ENCODE peak calls at places on chromosomes 1 and 21, in four cellular contexts. U is CD8-positive, alpha-beta T cell; I is heart right ventricle; S is gastrocnemius medialis. N is an unnamed sample.

GRCh38 chr1:227542153-227543120 is 20.9 kb upstream of the ZNF678 start:
- DNase-seq in I (peak; percentile 84), S (peak; percentile 68), U (peak; percentile 90), N (peak; percentile 94)

GRCh38 chr1:226496616-226497015 is 51.9 kb upstream of the STUM start:
- DNase-seq in I (no peak), U (no peak), S (no peak), N (no peak)

GRCh38 chr1:99527078-99527477 is 118.8 kb upstream of the PALMD start:
- DNase-seq in I (no peak), S (no peak), U (no peak), N (no peak)

GRCh38 chr1:226378071-226378470 is 29.8 kb downstream of the PARP1 start:
- DNase-seq in I (no peak), S (no peak), U (no peak), N (no peak)

GRCh38 chr1:24899581-24900485 is 30.2 kb downstream of the RUNX3 start:
- DNase-seq in I (no peak), U (no peak), S (no peak), N (no peak)

GRCh38 chr1:175192111-175192629 is 406 bp downstream of the KIAA0040 start:
- DNase-seq in U (no peak), S (peak; percentile 41), I (peak; percentile 82), N (peak; percentile 86)

GRCh38 chr1:97634758-97635157 is 286.1 kb downstream of the DPYD start:
- DNase-seq in S (no peak), I (no peak), U (no peak), N (no peak)

GRCh38 chr1:109790735-109791494 is 27.2 kb upstream of the EPS8L3 start:
- DNase-seq in I (peak; percentile 55), U (peak; percentile 87), S (no peak), N (peak; percentile 61)

GRCh38 chr1:68221001-68221970 is 11.0 kb downstream of the WLS start:
- DNase-seq in I (no peak), U (no peak), S (no peak), N (no peak)

GRCh38 chr1:147389532-147390184 is 147.2 kb downstream of the CHD1L start:
- DNase-seq in I (no peak), S (no peak), U (no peak), N (no peak)

GRCh38 chr1:46516140-46516539 is 26.5 kb downstream of the DMBX1 start:
- DNase-seq in U (no peak), I (no peak), S (no peak), N (no peak)

GRCh38 chr1:169305948-169306347 is 61.6 kb downstream of the NME7 start:
- DNase-seq in S (no peak), U (no peak), I (no peak), N (no peak)

GRCh38 chr1:84749427-84749826 is 59.2 kb upstream of the SSX2IP start:
- DNase-seq in S (no peak), U (no peak), I (no peak), N (no peak)

GRCh38 chr21:27823652-27824201 is 856.8 kb upstream of the ADAMTS5 start:
- DNase-seq in S (no peak), U (no peak), I (no peak), N (no peak)

GRCh38 chr1:109529895-109530456 is 9.7 kb upstream of the GPR61 start:
- DNase-seq in U (no peak), S (no peak), I (no peak), N (no peak)

GRCh38 chr1:197998110-197998509 is 80.9 kb downstream of the LHX9 start:
- DNase-seq in U (no peak), I (no peak), S (no peak), N (no peak)

GRCh38 chr1:69946935-69947334 is 258.4 kb downstream of the LRRC40 start:
- DNase-seq in U (no peak), I (no peak), S (no peak), N (no peak)

GRCh38 chr1:41955461-41956159 is 36.9 kb upstream of the HIVEP3 start:
- DNase-seq in S (no peak), U (no peak), I (no peak), N (no peak)

GRCh38 chr1:167797005-167797404 is 75.2 kb downstream of the MPZL1 start:
- DNase-seq in S (peak; percentile 68), I (peak; percentile 80), U (no peak), N (peak; percentile 96)

GRCh38 chr1:156497078-156497742 is 3.4 kb downstream of the MEF2D start:
- DNase-seq in I (no peak), U (no peak), S (peak; percentile 78), N (peak; percentile 68)

GRCh38 chr1:156497743-156498446 is 2.7 kb downstream of the MEF2D start:
- DNase-seq in U (no peak), S (no peak), I (no peak), N (peak; percentile 72)

GRCh38 chr1:156494309-156494895 is 6.2 kb downstream of the MEF2D start:
- DNase-seq in I (no peak), S (no peak), U (no peak), N (no peak)

GRCh38 chr1:156495401-156496140 is 5.0 kb downstream of the MEF2D start:
- DNase-seq in S (peak; percentile 55), I (peak; percentile 75), U (no peak), N (peak; percentile 84)

GRCh38 chr1:156496211-156496761 is 4.3 kb downstream of the MEF2D start:
- DNase-seq in U (no peak), I (no peak), S (no peak), N (no peak)
- H3K4me3 ChIP-seq in U (no peak overlapping the region), I (peak overlapping the region; percentile 71), S (peak overlapping the region; percentile 89), N (peak overlapping the region; percentile 89)

GRCh38 chr1:156160000-156160743 is 6.8 kb downstream of the SEMA4A start:
- DNase-seq in S (peak; percentile 76), U (no peak), I (peak; percentile 77), N (no peak)
- H3K27ac ChIP-seq in S (peak overlapping the region; percentile 94), U (no peak overlapping the region), I (peak overlapping the region; percentile 89), N (peak overlapping the region; percentile 72)

GRCh38 chr1:1004780-1005697 is 5.1 kb upstream of the HES4 start:
- DNase-seq in I (no peak), S (no peak), U (no peak), N (peak; percentile 79)
- H3K4me1 ChIP-seq in I (peaks cover 51% of the 10 kb centered on the region), S (peaks cover 12% of the 10 kb centered on the region), U (peaks cover 32% of the 10 kb centered on the region), N (peaks cover 22% of the 10 kb centered on the region)

GRCh38 chr1:112699425-112700144 is 7.3 kb downstream of the RHOC start:
- DNase-seq in I (no peak), U (no peak), S (no peak), N (no peak)
- H3K4me3 ChIP-seq in I (no peak overlapping the region), U (no peak overlapping the region), S (no peak overlapping the region), N (no peak overlapping the region)

GRCh38 chr1:156893048-156893953 is at the start of gene PEAR1:
- DNase-seq in I (peak; percentile 88), U (no peak), S (peak; percentile 22), N (peak; percentile 83)
- H3K27ac ChIP-seq in I (peak within 1 kb of the TSS; percentile 98), U (no peak within 1 kb of the TSS), S (peak within 1 kb of the TSS; percentile 89), N (peak within 1 kb of the TSS; percentile 76)

GRCh38 chr21:38354231-38354630 is 97.4 kb downstream of the KCNJ15 start:
- DNase-seq in I (no peak), S (no peak), U (no peak), N (no peak)

GRCh38 chr21:38351961-38352521 is 95.2 kb downstream of the KCNJ15 start:
- DNase-seq in S (no peak), U (no peak), I (no peak), N (no peak)

GRCh38 chr21:38350681-38351080 is 93.9 kb downstream of the KCNJ15 start:
- DNase-seq in S (no peak), I (no peak), U (no peak), N (no peak)

GRCh38 chr21:38351176-38351959 is 94.6 kb downstream of the KCNJ15 start:
- DNase-seq in S (no peak), I (no peak), U (no peak), N (no peak)

GRCh38 chr21:38352536-38353219 is 95.9 kb downstream of the KCNJ15 start:
- DNase-seq in S (no peak), U (no peak), I (peak; percentile 62), N (no peak)
- H3K4me1 ChIP-seq in S (no peaks in the 10 kb centered on the region), U (no peaks in the 10 kb centered on the region), I (peaks cover 7% of the 10 kb centered on the region), N (peaks cover 10% of the 10 kb centered on the region)

GRCh38 chr1:186420923-186421322 is 40.0 kb downstream of the PDC start:
- DNase-seq in I (no peak), S (no peak), U (no peak), N (no peak)
- H3K4me3 ChIP-seq in I (no peak overlapping the region), S (no peak overlapping the region), U (no peak overlapping the region), N (no peak overlapping the region)

GRCh38 chr1:150185481-150185880 is 35.8 kb downstream of the PLEKHO1 start:
- DNase-seq in U (no peak), I (no peak), S (no peak), N (no peak)
- H3K27ac ChIP-seq in U (no peak overlapping the region), I (no peak overlapping the region), S (no peak overlapping the region), N (no peak overlapping the region)